ENCODE peak calls at places on chromosomes 11 and 22, in six cellular contexts. One of them, this sample, is unnamed.

GRCh38 chr11:120511116-120511803 is at the start of gene GRIK4:
- DNase-seq in endodermal cell: peak
- DNase-seq in ovary: peak
- DNase-seq in A549: peak
- DNase-seq in colonic mucosa: peak
- DNase-seq in thyroid gland: peak
- DNase-seq in this sample: peak

GRCh38 chr22:41308054-41308453 is 6.7 kb downstream of the ZC3H7B start:
- DNase-seq in thyroid gland: no peak
- DNase-seq in A549: no peak
- DNase-seq in colonic mucosa: no peak
- DNase-seq in ovary: no peak
- DNase-seq in endodermal cell: no peak
- DNase-seq in this sample: no peak

GRCh38 chr22:26990503-26991189 is 333.3 kb downstream of the MIAT start:
- DNase-seq in thyroid gland: peak
- DNase-seq in A549: no peak
- DNase-seq in endodermal cell: no peak
- DNase-seq in colonic mucosa: no peak
- DNase-seq in ovary: no peak
- DNase-seq in this sample: no peak

GRCh38 chr22:39351689-39352214 is 2.0 kb downstream of the SYNGR1 start:
- DNase-seq in thyroid gland: peak
- DNase-seq in ovary: no peak
- DNase-seq in A549: no peak
- DNase-seq in colonic mucosa: no peak
- DNase-seq in endodermal cell: peak
- DNase-seq in this sample: peak

GRCh38 chr11:33773399-33774355 is 643 bp downstream of the FBXO3 start:
- DNase-seq in colonic mucosa: peak
- DNase-seq in A549: no peak
- DNase-seq in thyroid gland: no peak
- DNase-seq in endodermal cell: peak
- DNase-seq in ovary: no peak
- DNase-seq in this sample: peak

GRCh38 chr22:45964926-45965564 is 11.9 kb downstream of the WNT7B start:
- DNase-seq in ovary: no peak
- DNase-seq in A549: no peak
- DNase-seq in endodermal cell: no peak
- DNase-seq in colonic mucosa: no peak
- DNase-seq in thyroid gland: no peak
- DNase-seq in this sample: no peak

GRCh38 chr11:17014774-17015638 is 792 bp upstream of the PLEKHA7 start:
- DNase-seq in colonic mucosa: peak
- DNase-seq in endodermal cell: peak
- DNase-seq in A549: peak
- DNase-seq in thyroid gland: peak
- DNase-seq in ovary: no peak
- DNase-seq in this sample: peak

GRCh38 chr11:8748317-8748716 is 65.7 kb downstream of the RPL27A start:
- DNase-seq in colonic mucosa: no peak
- DNase-seq in ovary: no peak
- DNase-seq in A549: no peak
- DNase-seq in endodermal cell: no peak
- DNase-seq in thyroid gland: no peak
- DNase-seq in this sample: no peak

GRCh38 chr11:110130642-110131238 is 37.5 kb downstream of the ZC3H12C start:
- DNase-seq in colonic mucosa: peak
- DNase-seq in endodermal cell: peak
- DNase-seq in thyroid gland: no peak
- DNase-seq in ovary: no peak
- DNase-seq in A549: no peak
- DNase-seq in this sample: no peak

GRCh38 chr11:72243567-72244316 is at the start of gene PHOX2A:
- DNase-seq in thyroid gland: no peak
- DNase-seq in ovary: no peak
- DNase-seq in endodermal cell: peak
- DNase-seq in colonic mucosa: no peak
- DNase-seq in A549: no peak
- DNase-seq in this sample: no peak

GRCh38 chr11:71500601-71501021 is 26.5 kb upstream of the KRTAP5-7 start:
- DNase-seq in ovary: no peak
- DNase-seq in colonic mucosa: peak
- DNase-seq in endodermal cell: no peak
- DNase-seq in thyroid gland: peak
- DNase-seq in A549: no peak
- DNase-seq in this sample: no peak

GRCh38 chr22:21866821-21867527 is 471 bp downstream of the MAPK1 start:
- DNase-seq in A549: peak
- DNase-seq in colonic mucosa: peak
- DNase-seq in ovary: peak
- DNase-seq in thyroid gland: peak
- DNase-seq in endodermal cell: peak
- DNase-seq in this sample: no peak

GRCh38 chr11:1863352-1864215 is 10.7 kb downstream of the LSP1 start:
- DNase-seq in thyroid gland: peak
- DNase-seq in A549: peak
- DNase-seq in colonic mucosa: peak
- DNase-seq in ovary: peak
- DNase-seq in endodermal cell: peak
- DNase-seq in this sample: no peak

GRCh38 chr11:3626250-3626960 is 15.4 kb downstream of the ART5 start:
- DNase-seq in ovary: no peak
- DNase-seq in colonic mucosa: peak
- DNase-seq in A549: no peak
- DNase-seq in endodermal cell: peak
- DNase-seq in thyroid gland: no peak
- DNase-seq in this sample: no peak

GRCh38 chr11:131356201-131356600 is 14.2 kb upstream of the NTM start:
- DNase-seq in colonic mucosa: no peak
- DNase-seq in A549: no peak
- DNase-seq in thyroid gland: no peak
- DNase-seq in endodermal cell: no peak
- DNase-seq in ovary: no peak
- DNase-seq in this sample: no peak

GRCh38 chr22:41401781-41402648 is 20.3 kb downstream of the TEF start:
- DNase-seq in thyroid gland: peak
- DNase-seq in ovary: peak
- DNase-seq in endodermal cell: no peak
- DNase-seq in A549: peak
- DNase-seq in colonic mucosa: peak
- DNase-seq in this sample: no peak

GRCh38 chr22:37137131-37137530 is 12.6 kb downstream of the IL2RB start:
- DNase-seq in ovary: no peak
- DNase-seq in thyroid gland: no peak
- DNase-seq in colonic mucosa: no peak
- DNase-seq in A549: no peak
- DNase-seq in endodermal cell: no peak
- DNase-seq in this sample: no peak

GRCh38 chr11:116895053-116895757 is 57.8 kb upstream of the APOA1 start:
- DNase-seq in thyroid gland: no peak
- DNase-seq in A549: peak
- DNase-seq in colonic mucosa: no peak
- DNase-seq in ovary: no peak
- DNase-seq in endodermal cell: peak
- DNase-seq in this sample: no peak

GRCh38 chr22:32426881-32427280 is 14.8 kb upstream of the RTCB start:
- DNase-seq in A549: no peak
- DNase-seq in colonic mucosa: no peak
- DNase-seq in ovary: no peak
- DNase-seq in endodermal cell: no peak
- DNase-seq in thyroid gland: no peak
- DNase-seq in this sample: no peak

GRCh38 chr22:48632641-48633246 is 1194.9 kb downstream of the BRD1 start:
- DNase-seq in thyroid gland: no peak
- DNase-seq in endodermal cell: no peak
- DNase-seq in colonic mucosa: no peak
- DNase-seq in A549: no peak
- DNase-seq in ovary: no peak
- DNase-seq in this sample: no peak

GRCh38 chr22:21755855-21756284 is 20.3 kb upstream of the YPEL1 start:
- DNase-seq in colonic mucosa: no peak
- DNase-seq in ovary: no peak
- DNase-seq in endodermal cell: no peak
- DNase-seq in thyroid gland: no peak
- DNase-seq in A549: no peak
- DNase-seq in this sample: no peak

GRCh38 chr11:104649002-104649401 is 249.3 kb downstream of the CASP12 start:
- DNase-seq in ovary: no peak
- DNase-seq in A549: no peak
- DNase-seq in endodermal cell: no peak
- DNase-seq in thyroid gland: no peak
- DNase-seq in colonic mucosa: no peak
- DNase-seq in this sample: no peak

DNA sequence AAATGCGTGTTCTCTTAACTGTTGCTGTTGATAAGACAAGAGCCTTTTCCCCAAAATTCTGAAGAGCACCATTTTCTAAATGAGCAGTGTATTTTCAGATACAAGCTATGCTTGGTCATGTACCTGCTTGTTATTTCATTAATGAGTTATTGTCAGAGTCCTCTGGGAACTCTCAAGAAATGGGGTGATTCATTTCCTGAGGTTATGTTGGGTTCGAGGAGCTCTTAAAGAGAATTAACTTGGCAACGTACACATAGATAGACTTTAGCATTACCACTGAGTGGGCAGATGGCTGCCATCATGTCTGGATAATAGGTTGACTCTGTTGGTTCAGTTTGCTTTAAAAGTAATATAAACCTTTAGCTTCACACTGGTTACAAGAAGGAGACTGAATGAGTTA is 87.9 kb upstream of the SORL1-AS1 start:
- DNase-seq in A549: no peak
- DNase-seq in ovary: no peak
- DNase-seq in thyroid gland: no peak
- DNase-seq in colonic mucosa: no peak
- DNase-seq in endodermal cell: no peak
- DNase-seq in this sample: no peak
- TF ChIP-seq CTCF in A549: no peak
- TF ChIP-seq CTCF in ovary: no peak
- TF ChIP-seq CTCF in thyroid gland: no peak
- TF ChIP-seq CTCF in colonic mucosa: no peak
- TF ChIP-seq CTCF in endodermal cell: no peak
- TF ChIP-seq CTCF in this sample: no peak

GRCh38 chr22:43953988-43954771 is 1.1 kb upstream of the SAMM50 start:
- DNase-seq in colonic mucosa: no peak
- DNase-seq in endodermal cell: no peak
- DNase-seq in ovary: no peak
- DNase-seq in thyroid gland: no peak
- DNase-seq in A549: no peak
- DNase-seq in this sample: no peak
- H3K4me3 ChIP-seq in colonic mucosa: peak
- H3K4me3 ChIP-seq in endodermal cell: peak
- H3K4me3 ChIP-seq in ovary: peak
- H3K4me3 ChIP-seq in thyroid gland: no peak
- H3K4me3 ChIP-seq in A549: peak
- H3K4me3 ChIP-seq in this sample: peak

GRCh38 chr11:125275905-125276634 is 111.5 kb downstream of the PKNOX2 start:
- DNase-seq in colonic mucosa: no peak
- DNase-seq in thyroid gland: peak
- DNase-seq in endodermal cell: no peak
- DNase-seq in ovary: no peak
- DNase-seq in A549: no peak
- DNase-seq in this sample: no peak
- TF ChIP-seq CTCF in colonic mucosa: no peak
- TF ChIP-seq CTCF in thyroid gland: no peak
- TF ChIP-seq CTCF in endodermal cell: no peak
- TF ChIP-seq CTCF in ovary: no peak
- TF ChIP-seq CTCF in A549: no peak
- TF ChIP-seq CTCF in this sample: no peak

GRCh38 chr11:66906077-66906929 is 49.4 kb downstream of the LRFN4 start:
- DNase-seq in ovary: peak
- DNase-seq in A549: peak
- DNase-seq in endodermal cell: peak
- DNase-seq in colonic mucosa: no peak
- DNase-seq in thyroid gland: peak
- DNase-seq in this sample: no peak

GRCh38 chr11:66904561-66904960 is 47.7 kb downstream of the LRFN4 start:
- DNase-seq in ovary: no peak
- DNase-seq in endodermal cell: no peak
- DNase-seq in A549: no peak
- DNase-seq in colonic mucosa: no peak
- DNase-seq in thyroid gland: no peak
- DNase-seq in this sample: no peak

GRCh38 chr11:66904981-66905521 is 48.2 kb downstream of the LRFN4 start:
- DNase-seq in ovary: no peak
- DNase-seq in endodermal cell: no peak
- DNase-seq in colonic mucosa: no peak
- DNase-seq in thyroid gland: no peak
- DNase-seq in A549: no peak
- DNase-seq in this sample: no peak

GRCh38 chr11:66904055-66904454 is 47.2 kb downstream of the LRFN4 start:
- DNase-seq in endodermal cell: no peak
- DNase-seq in ovary: no peak
- DNase-seq in thyroid gland: no peak
- DNase-seq in colonic mucosa: peak
- DNase-seq in A549: peak
- DNase-seq in this sample: peak

DNA sequence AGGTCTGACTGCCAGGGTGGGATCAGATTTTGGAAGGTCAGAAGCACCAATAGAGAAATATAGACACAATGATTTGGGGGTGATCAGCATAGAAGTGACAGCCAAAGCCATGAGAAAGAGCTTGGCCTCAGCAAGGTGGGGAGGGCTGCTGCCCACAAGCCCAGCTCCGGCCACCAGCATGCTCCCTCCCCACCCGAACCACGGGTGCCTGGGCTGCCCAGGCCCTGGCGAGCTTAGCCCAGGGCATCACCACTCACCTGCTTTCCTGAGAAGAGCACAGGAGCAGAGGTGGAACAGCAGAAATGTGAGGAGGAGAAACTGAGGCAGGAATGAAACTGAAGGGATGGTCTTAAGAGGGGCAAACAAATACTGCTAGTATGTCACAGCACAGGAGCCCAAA is 48.8 kb downstream of the LRFN4 start:
- DNase-seq in endodermal cell: no peak
- DNase-seq in ovary: no peak
- DNase-seq in thyroid gland: no peak
- DNase-seq in colonic mucosa: no peak
- DNase-seq in A549: no peak
- DNase-seq in this sample: no peak
- H3K4me3 ChIP-seq in endodermal cell: no peak
- H3K4me3 ChIP-seq in ovary: no peak
- H3K4me3 ChIP-seq in thyroid gland: no peak
- H3K4me3 ChIP-seq in colonic mucosa: no peak
- H3K4me3 ChIP-seq in A549: no peak
- H3K4me3 ChIP-seq in this sample: no peak

GRCh38 chr11:47881145-47881544 is 33.0 kb upstream of the NUP160 start:
- DNase-seq in A549: peak
- DNase-seq in colonic mucosa: no peak
- DNase-seq in thyroid gland: no peak
- DNase-seq in endodermal cell: no peak
- DNase-seq in ovary: no peak
- DNase-seq in this sample: no peak

GRCh38 chr11:47879259-47880184 is 31.4 kb upstream of the NUP160 start:
- DNase-seq in thyroid gland: no peak
- DNase-seq in A549: no peak
- DNase-seq in ovary: no peak
- DNase-seq in colonic mucosa: no peak
- DNase-seq in endodermal cell: no peak
- DNase-seq in this sample: peak
- TF ChIP-seq CTCF in thyroid gland: no peak
- TF ChIP-seq CTCF in A549: no peak
- TF ChIP-seq CTCF in ovary: no peak
- TF ChIP-seq CTCF in colonic mucosa: no peak
- TF ChIP-seq CTCF in endodermal cell: no peak
- TF ChIP-seq CTCF in this sample: no peak